ENCODE peak calls at places on chromosome 18, in four cellular contexts. A is CD4-positive, CD25-positive, alpha-beta regulatory T cell; K is kidney; S is pancreas. H is an unnamed sample.

GRCh38 chr18:2654828-2655152 is 736 bp upstream of the SMCHD1 start:
- DNase-seq in A (no peak), K (no peak), S (no peak), H (no peak)

GRCh38 chr18:65746936-65747335 is 3.9 kb upstream of the CDH7 start:
- DNase-seq in A (no peak), K (no peak), S (no peak), H (no peak)

GRCh38 chr18:22455425-22456150 is 37.9 kb upstream of the CTAGE1 start:
- DNase-seq in A (no peak), K (no peak), S (no peak), H (no peak)

GRCh38 chr18:22106536-22107292 is 62.7 kb upstream of the GATA6 start:
- DNase-seq in A (no peak), K (no peak), S (peak), H (no peak)

GRCh38 chr18:48999569-48999968 is 48.8 kb upstream of the SMAD7 start:
- DNase-seq in A (no peak), K (peak), S (no peak), H (no peak)

GRCh38 chr18:5890261-5890605 is 5.1 kb downstream of the TMEM200C start:
- DNase-seq in A (no peak), K (peak), S (no peak), H (peak)

GRCh38 chr18:57819671-57820460 is 16.8 kb upstream of the ATP8B1 start:
- DNase-seq in A (no peak), K (no peak), S (peak), H (peak)

GRCh38 chr18:22493255-22493654 is 75.5 kb upstream of the CTAGE1 start:
- DNase-seq in A (no peak), K (no peak), S (no peak), H (no peak)

GRCh38 chr18:75407468-75408437 is 19.8 kb downstream of the SMIM21 start:
- DNase-seq in A (no peak), K (no peak), S (no peak), H (peak)

GRCh38 chr18:32770651-32771168 is 2.1 kb downstream of the KLHL14 start:
- DNase-seq in A (no peak), K (peak), S (no peak), H (no peak)

GRCh38 chr18:7272268-7273049 is 41.6 kb downstream of the LRRC30 start:
- DNase-seq in A (no peak), K (peak), S (peak), H (peak)

GRCh38 chr18:43534511-43534910 is 257.2 kb upstream of the SYT4 start:
- DNase-seq in A (no peak), K (no peak), S (no peak), H (no peak)

GRCh38 chr18:75209952-75210261 is 690 bp upstream of the TSHZ1 start:
- DNase-seq in A (no peak), K (no peak), S (no peak), H (no peak)

GRCh38 chr18:79961527-79962291 is 2.7 kb upstream of the HSBP1L1 start:
- DNase-seq in A (no peak), K (no peak), S (no peak), H (no peak)

GRCh38 chr18:37476182-37476581 is 89.4 kb downstream of the CELF4 start:
- DNase-seq in A (peak), K (no peak), S (no peak), H (peak)

GRCh38 chr18:13983506-13983905 is 68.2 kb upstream of the MC2R start:
- DNase-seq in A (no peak), K (no peak), S (no peak), H (no peak)

GRCh38 chr18:23614891-23615290 is 28.6 kb upstream of the NPC1 start:
- DNase-seq in A (no peak), K (no peak), S (no peak), H (no peak)

GRCh38 chr18:8359076-8359475 is 250.2 kb upstream of the RAB12 start:
- DNase-seq in A (no peak), K (no peak), S (no peak), H (peak)

GRCh38 chr18:48100712-48101165 is 170.3 kb upstream of the SMAD2 start:
- DNase-seq in A (no peak), K (peak), S (no peak), H (peak)

GRCh38 chr18:7721532-7721931 is 154.4 kb downstream of the PTPRM start:
- DNase-seq in A (no peak), K (no peak), S (no peak), H (no peak)

GRCh38 chr18:46623541-46623940 is 33.5 kb downstream of the LOXHD1 start:
- DNase-seq in A (peak), K (no peak), S (no peak), H (no peak)

GRCh38 chr18:77737412-77737811 is 487.8 kb downstream of the GALR1 start:
- DNase-seq in A (no peak), K (no peak), S (no peak), H (no peak)

GRCh38 chr18:34956663-34957062 is 84.5 kb upstream of the MAPRE2 start:
- DNase-seq in A (no peak), K (no peak), S (no peak), H (no peak)

GRCh38 chr18:6638470-6638869 is 91.0 kb upstream of the ARHGAP28 start:
- DNase-seq in A (no peak), K (no peak), S (no peak), H (no peak)

GRCh38 chr18:9985641-9986040 is 71.8 kb downstream of the VAPA start:
- DNase-seq in A (no peak), K (no peak), S (no peak), H (no peak)

GRCh38 chr18:29616885-29617284 is 1425.7 kb downstream of the DSC3 start:
- DNase-seq in A (no peak), K (no peak), S (no peak), H (no peak)

GRCh38 chr18:26457611-26458350 is 90.6 kb downstream of the KCTD1 start:
- DNase-seq in A (no peak), K (no peak), S (no peak), H (peak)

GRCh38 chr18:23784811-23785245 is 95.6 kb downstream of the LAMA3 start:
- DNase-seq in A (no peak), K (no peak), S (no peak), H (no peak)

GRCh38 chr18:27750014-27750413 is 426.9 kb downstream of the CDH2 start:
- DNase-seq in A (no peak), K (no peak), S (peak), H (peak)

GRCh38 chr18:76721207-76721996 is 101.0 kb upstream of the ZNF236 start:
- DNase-seq in A (peak), K (no peak), S (no peak), H (no peak)

DNA sequence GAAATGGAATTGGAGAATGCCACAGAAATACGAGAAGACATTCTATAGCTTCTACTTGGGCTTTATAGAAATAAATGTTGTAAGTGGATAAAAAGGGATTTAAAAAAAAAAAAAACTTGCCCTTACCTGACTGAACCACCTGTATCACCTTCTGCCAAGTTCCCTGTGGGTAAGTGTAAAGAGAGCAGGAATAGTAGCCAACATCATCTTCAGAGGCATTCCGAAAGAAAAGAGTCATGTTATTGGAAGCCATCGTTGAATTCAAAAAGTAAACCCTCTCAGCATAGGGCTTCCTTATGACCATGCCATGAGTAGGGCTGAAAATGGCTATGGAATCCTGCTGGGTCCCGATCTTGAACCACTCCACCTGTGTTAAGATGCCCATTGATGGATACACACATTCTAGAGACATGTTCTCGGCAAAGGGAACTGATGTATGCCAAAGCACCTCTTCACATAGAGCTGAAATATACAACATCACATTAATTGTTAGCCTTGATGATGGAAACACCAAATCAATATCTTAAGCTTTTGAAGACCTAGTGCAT is 991 bp downstream of the CD226 start:
- DNase-seq in A (no peak), K (no peak), S (no peak), H (no peak)
- H3K4me3 ChIP-seq in A (peak), K (no peak), S (no peak), H (no peak)

GRCh38 chr18:765764-766549 is 46.1 kb downstream of the YES1 start:
- DNase-seq in A (no peak), K (no peak), S (no peak), H (peak)
- H3K4me3 ChIP-seq in A (no peak), K (no peak), S (no peak), H (no peak)

GRCh38 chr18:50311573-50312106 is 24.1 kb upstream of the CXXC1 start:
- DNase-seq in A (no peak), K (no peak), S (peak), H (no peak)
- H3K4me3 ChIP-seq in A (no peak), K (no peak), S (no peak), H (no peak)

DNA sequence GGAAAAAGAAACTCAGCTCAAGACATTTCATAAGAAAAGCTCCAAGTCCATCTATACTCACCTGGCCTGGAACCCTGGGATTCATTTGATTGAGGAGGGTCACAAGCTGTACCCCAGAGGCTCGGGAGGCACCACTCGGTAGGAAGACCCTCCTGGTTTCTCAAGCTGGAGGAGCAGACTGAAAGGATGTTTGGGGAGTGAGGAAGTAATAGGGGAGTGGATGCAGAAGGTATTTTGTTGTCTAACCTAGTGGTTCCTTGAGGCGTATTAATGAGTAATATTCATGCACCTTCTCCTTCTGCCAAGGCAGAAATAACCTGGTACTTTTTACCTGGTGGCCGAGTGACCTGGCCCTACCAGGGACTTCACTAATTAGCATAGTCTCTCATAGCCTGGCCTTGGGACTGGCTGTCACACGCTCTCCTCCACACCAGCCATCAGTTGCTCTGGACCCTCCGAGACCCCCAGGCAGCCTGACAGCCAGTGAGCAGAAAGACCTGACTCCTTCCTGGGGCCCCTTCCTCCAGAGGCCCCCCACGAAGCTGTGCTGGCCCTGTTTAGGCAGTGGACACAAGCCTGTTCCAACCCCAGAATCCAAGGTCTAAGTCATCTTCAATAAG is 161.4 kb downstream of the BCL2 start:
- DNase-seq in A (no peak), K (no peak), S (no peak), H (no peak)
- H3K4me3 ChIP-seq in A (peak), K (no peak), S (no peak), H (no peak)

DNA sequence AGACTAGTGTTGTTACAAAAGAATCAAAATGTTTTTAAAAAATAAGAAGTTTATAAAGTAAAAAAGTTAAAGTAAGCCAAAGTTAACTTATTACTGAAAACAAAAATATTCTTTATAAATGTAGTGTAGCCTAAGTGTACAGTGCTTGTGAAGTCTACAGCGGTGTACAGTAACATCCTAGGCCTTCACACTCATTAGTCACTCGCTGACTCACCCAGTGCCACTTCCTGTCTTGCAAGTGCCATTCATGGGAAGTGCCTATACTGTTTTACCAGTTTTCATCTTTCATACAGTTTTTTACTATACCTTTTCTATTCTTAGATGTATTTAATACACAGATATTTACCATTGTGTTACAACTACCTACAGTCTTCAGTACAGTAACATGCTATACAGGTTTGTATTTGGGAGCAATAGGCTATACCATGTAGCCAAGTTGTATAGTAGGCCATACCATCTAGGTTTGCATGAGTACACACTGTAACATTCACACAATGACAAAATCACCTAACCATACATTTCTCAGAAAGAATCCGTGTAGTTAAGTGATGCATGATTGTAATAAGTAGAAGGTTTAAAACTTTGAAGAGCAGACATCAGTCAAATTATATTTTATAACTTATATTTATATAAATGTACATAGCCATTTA is 13.4 kb downstream of the SERPINB7 start:
- DNase-seq in A (peak), K (no peak), S (no peak), H (no peak)
- H3K4me3 ChIP-seq in A (no peak), K (no peak), S (no peak), H (no peak)

GRCh38 chr18:36129300-36130038 is at the start of the genes ELP2 and SLC39A6:
- DNase-seq in A (peak), K (peak), S (peak), H (peak)

GRCh38 chr18:36132756-36133155 is 3.1 kb downstream of the ELP2 start:
- DNase-seq in A (peak), K (no peak), S (no peak), H (no peak)

GRCh38 chr18:36130039-36130831 is 536 bp downstream of the ELP2 start:
- DNase-seq in A (peak), K (no peak), S (no peak), H (no peak)

GRCh38 chr18:36130883-36131653 is 1.4 kb downstream of the ELP2 start:
- DNase-seq in A (no peak), K (peak), S (no peak), H (no peak)

DNA sequence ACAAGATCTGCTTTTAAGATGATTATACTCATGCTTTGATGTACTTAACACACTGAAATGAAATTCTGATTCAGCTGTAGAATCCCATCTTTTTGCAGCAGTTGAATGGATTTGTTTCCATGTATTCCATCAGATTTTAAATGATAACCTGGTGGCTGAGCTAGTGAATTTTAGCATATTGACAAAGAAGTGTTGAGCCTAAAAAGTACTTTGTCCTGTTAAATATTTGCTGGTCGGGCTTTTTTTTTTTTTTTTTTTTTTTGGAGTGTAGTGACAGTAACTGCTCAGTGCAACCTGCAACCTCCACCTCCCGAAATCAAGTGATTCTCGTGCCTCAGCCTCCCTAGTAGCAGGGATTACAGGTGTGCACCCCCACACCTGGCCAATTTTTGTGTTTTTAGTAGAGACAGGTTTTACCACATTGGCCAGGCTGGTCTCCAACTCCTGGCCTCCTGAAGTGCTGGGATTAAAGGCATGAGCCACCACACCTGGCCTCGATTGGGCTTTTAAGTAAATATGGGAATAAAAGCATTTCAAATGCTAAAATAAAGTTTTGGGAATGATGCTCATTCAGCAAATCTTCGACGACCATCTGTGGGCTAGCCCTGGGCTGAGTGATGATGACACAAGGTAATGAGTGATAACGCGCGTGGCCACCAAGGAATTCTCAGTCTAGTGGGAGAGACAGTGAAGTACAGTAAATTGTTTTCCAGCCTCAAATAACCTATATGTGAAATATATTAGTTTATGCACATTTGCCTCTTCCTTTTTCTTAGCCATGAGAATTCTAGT is 2.2 kb downstream of the ELP2 start:
- DNase-seq in A (no peak), K (no peak), S (no peak), H (no peak)
- H3K4me3 ChIP-seq in A (peak), K (no peak), S (no peak), H (no peak)

GRCh38 chr18:68733693-68734092 is 18.8 kb upstream of the TMX3 start:
- DNase-seq in A (no peak), K (no peak), S (no peak), H (no peak)
- H3K4me3 ChIP-seq in A (no peak), K (no peak), S (no peak), H (no peak)